ENCODE peak calls at places on chromosomes 6 and 20, in six cellular contexts. One of them, this sample, is unnamed.

GRCh38 chr20:53052380-53052779 is 80.2 kb downstream of the TSHZ2 start:
- DNase-seq in astrocyte of the cerebellum: no peak
- DNase-seq in endothelial cell of umbilical vein: no peak
- DNase-seq in uterus: no peak
- DNase-seq in choroid plexus epithelial cell: no peak
- DNase-seq in WTC11: no peak
- DNase-seq in this sample: no peak

GRCh38 chr6:149166747-149167146 is 150.8 kb upstream of the TAB2 start:
- DNase-seq in WTC11: no peak
- DNase-seq in choroid plexus epithelial cell: peak
- DNase-seq in uterus: no peak
- DNase-seq in endothelial cell of umbilical vein: peak
- DNase-seq in astrocyte of the cerebellum: peak
- DNase-seq in this sample: no peak

GRCh38 chr6:28522594-28523557 is 2.8 kb upstream of the GPX5 start:
- DNase-seq in endothelial cell of umbilical vein: no peak
- DNase-seq in WTC11: peak
- DNase-seq in uterus: no peak
- DNase-seq in astrocyte of the cerebellum: no peak
- DNase-seq in choroid plexus epithelial cell: no peak
- DNase-seq in this sample: no peak

GRCh38 chr6:167214216-167214615 is 56.4 kb upstream of the GPR31 start:
- DNase-seq in WTC11: no peak
- DNase-seq in uterus: no peak
- DNase-seq in astrocyte of the cerebellum: no peak
- DNase-seq in choroid plexus epithelial cell: no peak
- DNase-seq in endothelial cell of umbilical vein: no peak
- DNase-seq in this sample: no peak

GRCh38 chr20:63741354-63741675 is 1.7 kb downstream of the SLC2A4RG start:
- DNase-seq in astrocyte of the cerebellum: no peak
- DNase-seq in WTC11: no peak
- DNase-seq in endothelial cell of umbilical vein: no peak
- DNase-seq in uterus: no peak
- DNase-seq in choroid plexus epithelial cell: no peak
- DNase-seq in this sample: no peak

GRCh38 chr6:15061176-15061575 is 184.7 kb upstream of the JARID2 start:
- DNase-seq in endothelial cell of umbilical vein: no peak
- DNase-seq in WTC11: peak
- DNase-seq in choroid plexus epithelial cell: no peak
- DNase-seq in uterus: no peak
- DNase-seq in astrocyte of the cerebellum: no peak
- DNase-seq in this sample: no peak

GRCh38 chr6:158398252-158399024 is 86.2 kb downstream of the TULP4 start:
- DNase-seq in astrocyte of the cerebellum: no peak
- DNase-seq in endothelial cell of umbilical vein: no peak
- DNase-seq in choroid plexus epithelial cell: no peak
- DNase-seq in WTC11: no peak
- DNase-seq in uterus: no peak
- DNase-seq in this sample: no peak

GRCh38 chr20:48850681-48851299 is 23.0 kb upstream of the PREX1 start:
- DNase-seq in endothelial cell of umbilical vein: no peak
- DNase-seq in uterus: no peak
- DNase-seq in WTC11: no peak
- DNase-seq in astrocyte of the cerebellum: no peak
- DNase-seq in choroid plexus epithelial cell: no peak
- DNase-seq in this sample: no peak

GRCh38 chr6:27251672-27252251 is 4.3 kb downstream of the PRSS16 start:
- DNase-seq in uterus: no peak
- DNase-seq in astrocyte of the cerebellum: no peak
- DNase-seq in choroid plexus epithelial cell: peak
- DNase-seq in WTC11: peak
- DNase-seq in endothelial cell of umbilical vein: peak
- DNase-seq in this sample: no peak

GRCh38 chr6:139881251-139881650 is 506.8 kb upstream of the CITED2 start:
- DNase-seq in astrocyte of the cerebellum: no peak
- DNase-seq in uterus: no peak
- DNase-seq in endothelial cell of umbilical vein: no peak
- DNase-seq in choroid plexus epithelial cell: no peak
- DNase-seq in WTC11: no peak
- DNase-seq in this sample: no peak

GRCh38 chr6:44217332-44218143 is 812 bp downstream of the MYMX start:
- DNase-seq in uterus: no peak
- DNase-seq in choroid plexus epithelial cell: no peak
- DNase-seq in astrocyte of the cerebellum: no peak
- DNase-seq in endothelial cell of umbilical vein: no peak
- DNase-seq in WTC11: peak
- DNase-seq in this sample: no peak

GRCh38 chr6:32436995-32437836 is 2.5 kb upstream of the HLA-DRA start:
- DNase-seq in WTC11: no peak
- DNase-seq in uterus: no peak
- DNase-seq in choroid plexus epithelial cell: peak
- DNase-seq in astrocyte of the cerebellum: no peak
- DNase-seq in endothelial cell of umbilical vein: peak
- DNase-seq in this sample: no peak

DNA sequence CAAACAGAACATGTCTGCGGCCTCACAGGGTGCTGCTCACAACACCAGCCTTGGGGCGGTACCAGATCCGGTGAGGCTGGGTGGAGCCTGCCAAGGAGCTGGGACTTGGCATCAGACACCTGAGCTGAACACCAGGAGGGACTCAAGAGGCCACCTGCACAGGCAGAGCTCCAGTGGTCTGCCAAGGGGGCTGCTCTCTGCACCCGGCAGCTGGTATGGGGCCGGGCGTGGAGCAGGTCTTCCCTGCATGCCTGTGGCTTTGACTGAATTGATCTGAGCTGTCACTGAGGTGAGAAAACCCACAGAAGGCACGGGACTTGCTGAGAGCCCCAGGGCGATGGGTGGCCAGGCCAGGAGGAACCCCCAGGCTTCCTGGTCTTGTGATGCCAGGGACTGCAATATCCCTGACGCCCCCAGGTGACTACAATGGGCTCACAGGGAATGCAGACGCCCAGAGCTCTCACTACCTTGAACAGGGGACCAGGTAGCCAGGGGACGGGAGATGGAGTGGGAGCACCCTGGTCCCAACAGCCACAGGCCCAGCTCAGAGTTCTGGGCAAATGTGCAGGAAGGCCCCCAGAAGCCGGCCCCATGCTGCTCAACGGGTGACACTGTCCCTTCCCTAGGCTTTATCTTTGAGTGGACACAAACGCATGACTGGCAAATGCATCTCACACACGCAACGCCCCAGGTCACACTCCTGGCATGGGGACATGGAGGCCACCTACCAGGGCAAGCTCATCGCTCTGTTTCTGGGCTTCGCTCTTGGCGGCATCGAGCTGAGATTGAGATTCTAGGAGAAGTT is 48.2 kb downstream of the DSTN start:
- DNase-seq in choroid plexus epithelial cell: no peak
- DNase-seq in WTC11: peak
- DNase-seq in astrocyte of the cerebellum: no peak
- DNase-seq in endothelial cell of umbilical vein: no peak
- DNase-seq in uterus: peak
- DNase-seq in this sample: peak
- TF ChIP-seq CTCF in choroid plexus epithelial cell: no peak
- TF ChIP-seq CTCF in WTC11: no peak
- TF ChIP-seq CTCF in astrocyte of the cerebellum: no peak
- TF ChIP-seq CTCF in endothelial cell of umbilical vein: no peak
- TF ChIP-seq CTCF in uterus: no peak
- TF ChIP-seq CTCF in this sample: no peak

DNA sequence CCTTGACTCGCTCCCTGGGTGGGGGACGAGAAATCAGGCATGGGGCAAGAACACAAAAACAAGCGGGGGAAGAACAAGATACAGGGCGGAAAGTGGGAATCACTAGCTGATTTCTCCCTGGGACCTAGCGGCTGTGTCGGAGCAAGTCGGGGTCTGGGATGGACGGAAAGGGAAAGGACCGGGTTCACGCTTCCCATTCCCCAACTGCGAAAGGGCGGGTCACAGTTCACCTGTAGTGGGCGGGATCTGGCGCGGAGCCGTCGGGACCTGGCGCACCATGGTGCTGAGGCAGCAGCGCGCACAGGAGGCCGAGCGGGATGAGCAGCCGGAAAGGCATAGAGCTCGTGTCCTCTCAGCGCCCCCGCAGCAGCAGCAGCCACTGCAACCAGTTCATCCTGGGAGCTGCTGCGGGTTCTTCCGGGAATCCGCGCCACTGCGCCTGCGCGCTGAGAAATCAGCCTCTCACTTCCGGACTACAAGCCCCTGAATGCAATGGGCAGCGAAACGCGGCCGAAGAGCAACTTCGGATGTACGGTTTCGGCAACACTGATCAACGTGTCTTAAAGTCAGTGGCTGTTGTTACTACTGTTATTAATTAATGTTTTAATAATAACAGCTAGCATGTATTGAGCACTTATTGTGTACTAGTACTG is at the start of gene EDEM2:
- DNase-seq in endothelial cell of umbilical vein: peak
- DNase-seq in choroid plexus epithelial cell: peak
- DNase-seq in uterus: peak
- DNase-seq in WTC11: peak
- DNase-seq in astrocyte of the cerebellum: peak
- DNase-seq in this sample: peak
- TF ChIP-seq CTCF in endothelial cell of umbilical vein: no peak
- TF ChIP-seq CTCF in choroid plexus epithelial cell: no peak
- TF ChIP-seq CTCF in uterus: no peak
- TF ChIP-seq CTCF in WTC11: no peak
- TF ChIP-seq CTCF in astrocyte of the cerebellum: no peak
- TF ChIP-seq CTCF in this sample: no peak

GRCh38 chr20:11718474-11719094 is 199.1 kb upstream of the BTBD3 start:
- DNase-seq in uterus: no peak
- DNase-seq in astrocyte of the cerebellum: no peak
- DNase-seq in WTC11: no peak
- DNase-seq in endothelial cell of umbilical vein: no peak
- DNase-seq in choroid plexus epithelial cell: no peak
- DNase-seq in this sample: no peak
- TF ChIP-seq CTCF in uterus: no peak
- TF ChIP-seq CTCF in astrocyte of the cerebellum: no peak
- TF ChIP-seq CTCF in WTC11: no peak
- TF ChIP-seq CTCF in endothelial cell of umbilical vein: no peak
- TF ChIP-seq CTCF in choroid plexus epithelial cell: no peak
- TF ChIP-seq CTCF in this sample: no peak

GRCh38 chr6:2503816-2504494 is 246.8 kb downstream of the MYLK4 start:
- DNase-seq in choroid plexus epithelial cell: peak
- DNase-seq in endothelial cell of umbilical vein: no peak
- DNase-seq in astrocyte of the cerebellum: peak
- DNase-seq in uterus: no peak
- DNase-seq in WTC11: no peak
- DNase-seq in this sample: no peak

GRCh38 chr6:2504495-2505064 is 246.1 kb downstream of the MYLK4 start:
- DNase-seq in WTC11: no peak
- DNase-seq in astrocyte of the cerebellum: no peak
- DNase-seq in choroid plexus epithelial cell: no peak
- DNase-seq in uterus: no peak
- DNase-seq in endothelial cell of umbilical vein: no peak
- DNase-seq in this sample: no peak

GRCh38 chr6:2507016-2507415 is 243.7 kb downstream of the MYLK4 start:
- DNase-seq in astrocyte of the cerebellum: no peak
- DNase-seq in endothelial cell of umbilical vein: no peak
- DNase-seq in WTC11: no peak
- DNase-seq in choroid plexus epithelial cell: no peak
- DNase-seq in uterus: no peak
- DNase-seq in this sample: no peak

GRCh38 chr6:2507638-2508037 is 243.1 kb downstream of the MYLK4 start:
- DNase-seq in choroid plexus epithelial cell: no peak
- DNase-seq in WTC11: no peak
- DNase-seq in astrocyte of the cerebellum: no peak
- DNase-seq in endothelial cell of umbilical vein: no peak
- DNase-seq in uterus: no peak
- DNase-seq in this sample: no peak

DNA sequence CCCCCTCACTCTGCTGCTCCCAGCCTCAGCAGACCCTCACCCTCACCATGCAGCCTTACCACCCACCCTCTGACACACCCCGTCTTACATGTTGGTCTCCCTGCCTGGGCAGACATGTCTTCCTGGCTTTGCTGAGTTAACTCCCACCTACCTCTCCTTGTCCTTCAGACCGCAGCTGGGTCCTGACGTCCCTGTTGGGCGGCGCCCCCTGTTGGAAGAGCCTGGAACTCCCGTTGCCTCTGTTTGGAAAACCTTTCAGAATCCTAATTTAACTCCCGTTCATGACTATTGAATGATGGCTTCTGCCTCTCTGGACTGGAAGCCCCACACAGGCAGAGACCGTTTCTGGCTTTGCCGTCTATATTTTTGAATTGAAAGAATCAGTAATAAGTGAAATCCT is 245.1 kb downstream of the MYLK4 start:
- DNase-seq in endothelial cell of umbilical vein: no peak
- DNase-seq in choroid plexus epithelial cell: no peak
- DNase-seq in WTC11: peak
- DNase-seq in astrocyte of the cerebellum: no peak
- DNase-seq in uterus: no peak
- DNase-seq in this sample: no peak
- TF ChIP-seq CTCF in endothelial cell of umbilical vein: peak
- TF ChIP-seq CTCF in choroid plexus epithelial cell: peak
- TF ChIP-seq CTCF in WTC11: peak
- TF ChIP-seq CTCF in astrocyte of the cerebellum: peak
- TF ChIP-seq CTCF in uterus: no peak
- TF ChIP-seq CTCF in this sample: no peak

GRCh38 chr6:37695857-37696219 is 1.8 kb downstream of the MDGA1 start:
- DNase-seq in astrocyte of the cerebellum: no peak
- DNase-seq in endothelial cell of umbilical vein: peak
- DNase-seq in choroid plexus epithelial cell: no peak
- DNase-seq in WTC11: no peak
- DNase-seq in uterus: no peak
- DNase-seq in this sample: no peak

GRCh38 chr6:37698264-37699137 is 818 bp upstream of the MDGA1 start:
- DNase-seq in uterus: peak
- DNase-seq in astrocyte of the cerebellum: no peak
- DNase-seq in endothelial cell of umbilical vein: peak
- DNase-seq in choroid plexus epithelial cell: peak
- DNase-seq in WTC11: peak
- DNase-seq in this sample: no peak

GRCh38 chr6:37695273-37695672 is 2.4 kb downstream of the MDGA1 start:
- DNase-seq in astrocyte of the cerebellum: no peak
- DNase-seq in WTC11: no peak
- DNase-seq in choroid plexus epithelial cell: no peak
- DNase-seq in endothelial cell of umbilical vein: no peak
- DNase-seq in uterus: no peak
- DNase-seq in this sample: no peak

GRCh38 chr6:37696220-37696840 is 1.4 kb downstream of the MDGA1 start:
- DNase-seq in endothelial cell of umbilical vein: peak
- DNase-seq in astrocyte of the cerebellum: no peak
- DNase-seq in choroid plexus epithelial cell: peak
- DNase-seq in WTC11: peak
- DNase-seq in uterus: peak
- DNase-seq in this sample: no peak

GRCh38 chr6:37696841-37697735 is 595 bp downstream of the MDGA1 start:
- DNase-seq in WTC11: peak
- DNase-seq in uterus: no peak
- DNase-seq in astrocyte of the cerebellum: no peak
- DNase-seq in choroid plexus epithelial cell: peak
- DNase-seq in endothelial cell of umbilical vein: peak
- DNase-seq in this sample: no peak
- TF ChIP-seq CTCF in WTC11: no peak
- TF ChIP-seq CTCF in uterus: peak
- TF ChIP-seq CTCF in astrocyte of the cerebellum: no peak
- TF ChIP-seq CTCF in choroid plexus epithelial cell: no peak
- TF ChIP-seq CTCF in endothelial cell of umbilical vein: peak
- TF ChIP-seq CTCF in this sample: no peak

This sample was measured in omental fat pad.